ENCODE peak calls at places on chromosome 20, in five cellular contexts. J is H1, B is SK-N-SH, X is GM12878, Q is HCT116. S is an unnamed sample.

GRCh38 chr20:51583073-51583472 is 40.6 kb upstream of the NFATC2 start:
- DNase-seq in J (no peak), B (no peak), X (no peak), Q (no peak), S (no peak)

GRCh38 chr20:46226602-46227001 is 81.7 kb downstream of the CDH22 start:
- DNase-seq in J (no peak), B (no peak), X (no peak), Q (no peak), S (no peak)

GRCh38 chr20:53413188-53413631 is 180.4 kb downstream of the ZNF217 start:
- DNase-seq in J (peak; percentile 73), B (no peak), X (peak; percentile 52), Q (peak; percentile 50), S (no peak)

GRCh38 chr20:47357296-47358051 is 975 bp upstream of the ZMYND8 start:
- DNase-seq in J (no peak), B (peak; percentile 42), X (no peak), Q (peak; percentile 58), S (peak; percentile 96)

GRCh38 chr20:15387228-15387627 is 1049.8 kb upstream of the FLRT3 start:
- DNase-seq in J (no peak), B (no peak), X (no peak), Q (no peak), S (no peak)

GRCh38 chr20:47278907-47279348 is 77.6 kb downstream of the ZMYND8 start:
- DNase-seq in J (no peak), B (no peak), X (no peak), Q (peak; percentile 68), S (peak; percentile 70)

GRCh38 chr20:37365760-37366638 is 20.1 kb downstream of the SRC start:
- DNase-seq in J (no peak), B (no peak), X (peak; percentile 90), Q (no peak), S (no peak)

GRCh38 chr20:48760403-48760889 is 67.4 kb downstream of the PREX1 start:
- DNase-seq in J (no peak), B (no peak), X (no peak), Q (no peak), S (peak; percentile 84)

GRCh38 chr20:49278817-49279676 is 1.2 kb upstream of the ZNFX1 start:
- DNase-seq in J (no peak), B (no peak), X (no peak), Q (no peak), S (no peak)

GRCh38 chr20:46964299-46965123 is 69.9 kb downstream of the EYA2 start:
- DNase-seq in J (no peak), B (no peak), X (no peak), Q (no peak), S (no peak)

GRCh38 chr20:51697119-51697826 is 70.9 kb downstream of the ATP9A start:
- DNase-seq in J (no peak), B (no peak), X (no peak), Q (no peak), S (peak; percentile 59)

GRCh38 chr20:46865824-46866223 is 28.8 kb upstream of the EYA2 start:
- DNase-seq in J (no peak), B (no peak), X (no peak), Q (no peak), S (no peak)

GRCh38 chr20:53918949-53919361 is 151.4 kb downstream of the BCAS1 start:
- DNase-seq in J (peak; percentile 72), B (peak; percentile 52), X (no peak), Q (no peak), S (no peak)

GRCh38 chr20:60123652-60124051 is 165.4 kb downstream of the CDH26 start:
- DNase-seq in J (no peak), B (no peak), X (no peak), Q (no peak), S (no peak)

GRCh38 chr20:60123096-60123495 is 164.9 kb downstream of the CDH26 start:
- DNase-seq in J (no peak), B (no peak), X (no peak), Q (no peak), S (no peak)

GRCh38 chr20:60125521-60125920 is 167.3 kb downstream of the CDH26 start:
- DNase-seq in J (no peak), B (no peak), X (no peak), Q (no peak), S (no peak)

GRCh38 chr20:60117040-60117439 is 158.8 kb downstream of the CDH26 start:
- DNase-seq in J (no peak), B (no peak), X (no peak), Q (no peak), S (no peak)

DNA sequence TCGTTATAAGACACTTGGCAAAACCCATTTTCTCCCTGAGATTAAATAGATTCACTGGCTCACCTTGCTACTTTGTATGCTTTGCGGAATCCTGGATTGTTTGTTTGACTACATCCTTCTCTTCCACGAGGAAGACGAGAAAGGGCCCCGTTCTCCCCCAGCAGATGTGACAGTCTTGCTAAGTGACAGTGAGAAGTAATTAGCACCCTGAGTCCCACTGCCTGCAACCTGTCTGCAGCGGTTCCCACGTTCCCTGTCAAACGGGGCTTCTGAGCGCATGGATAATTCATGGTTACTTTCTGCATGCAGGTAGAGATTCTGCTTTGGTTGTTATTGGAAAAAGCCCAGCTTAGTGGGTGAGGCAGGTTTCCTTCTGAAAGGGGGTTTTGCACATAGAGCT is 163.7 kb downstream of the CDH26 start:
- DNase-seq in J (no peak), B (no peak), X (no peak), Q (no peak), S (no peak)
- TF ChIP-seq POLR2AphosphoS5 in J (no peak), B (no peak), X (no peak), Q (no peak), S (no peak)

GRCh38 chr20:44597930-44598329 is 15.6 kb downstream of the PKIG start:
- DNase-seq in J (no peak), B (no peak), X (no peak), Q (no peak), S (no peak)
- H3K4me2 ChIP-seq in J (no peak overlapping the region), B (no peak overlapping the region), X (peak overlapping the region; percentile 36), Q (no peak overlapping the region), S (peak overlapping the region; percentile 67)

GRCh38 chr20:33475381-33476160 is 14.3 kb upstream of the CBFA2T2 start:
- DNase-seq in J (no peak), B (no peak), X (no peak), Q (no peak), S (no peak)
- H3K4me3 ChIP-seq in J (no peak overlapping the region), B (no peak overlapping the region), X (no peak overlapping the region), Q (no peak overlapping the region), S (no peak overlapping the region)

GRCh38 chr20:35653893-35654292 is 10.8 kb downstream of the CPNE1 start:
- DNase-seq in J (no peak), B (no peak), X (no peak), Q (no peak), S (no peak)

GRCh38 chr20:35654415-35654814 is 10.3 kb downstream of the CPNE1 start:
- DNase-seq in J (no peak), B (no peak), X (no peak), Q (no peak), S (no peak)

GRCh38 chr20:35653430-35653734 is 11.3 kb downstream of the CPNE1 start:
- DNase-seq in J (no peak), B (no peak), X (no peak), Q (no peak), S (no peak)

GRCh38 chr20:35650632-35651031 is 14.1 kb downstream of the CPNE1 start:
- DNase-seq in J (no peak), B (no peak), X (no peak), Q (no peak), S (no peak)

GRCh38 chr20:35652641-35653429 is 11.9 kb downstream of the CPNE1 start:
- DNase-seq in J (no peak), B (no peak), X (no peak), Q (no peak), S (no peak)
- TF ChIP-seq POLR2AphosphoS5 in J (peak; percentile 35), B (no peak), X (no peak), Q (no peak), S (no peak)

DNA sequence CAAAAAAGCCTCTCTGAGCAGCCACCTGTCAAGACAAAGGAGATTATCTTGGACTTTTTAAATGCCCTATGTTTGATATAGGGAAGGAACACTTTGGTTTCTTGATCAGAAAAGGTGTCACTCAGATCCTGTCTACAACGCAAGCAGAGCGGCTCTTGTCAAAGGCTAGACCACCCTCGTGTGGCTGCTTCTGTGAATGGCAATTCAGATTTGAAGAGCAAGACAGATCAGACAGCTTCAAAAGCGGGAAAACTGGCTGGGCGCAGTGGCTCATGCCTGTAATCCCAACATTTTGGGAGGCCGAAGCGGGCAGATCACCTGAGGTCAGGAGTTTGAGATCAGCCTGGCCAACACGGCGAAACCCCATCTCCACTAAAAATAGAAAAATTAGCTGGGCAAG is 10.1 kb upstream of the NXT1 start:
- DNase-seq in J (no peak), B (peak; percentile 67), X (no peak), Q (peak; percentile 54), S (peak; percentile 84)
- H3K4me2 ChIP-seq in J (no peak overlapping the region), B (no peak overlapping the region), X (no peak overlapping the region), Q (no peak overlapping the region), S (no peak overlapping the region)

GRCh38 chr20:4726710-4727391 is 5.1 kb downstream of the PRND start:
- DNase-seq in J (no peak), B (no peak), X (peak; percentile 24), Q (no peak), S (peak; percentile 51)
- H3K4me3 ChIP-seq in J (no peak overlapping the region), B (no peak overlapping the region), X (peak overlapping the region; percentile 33), Q (no peak overlapping the region), S (no peak overlapping the region)

DNA sequence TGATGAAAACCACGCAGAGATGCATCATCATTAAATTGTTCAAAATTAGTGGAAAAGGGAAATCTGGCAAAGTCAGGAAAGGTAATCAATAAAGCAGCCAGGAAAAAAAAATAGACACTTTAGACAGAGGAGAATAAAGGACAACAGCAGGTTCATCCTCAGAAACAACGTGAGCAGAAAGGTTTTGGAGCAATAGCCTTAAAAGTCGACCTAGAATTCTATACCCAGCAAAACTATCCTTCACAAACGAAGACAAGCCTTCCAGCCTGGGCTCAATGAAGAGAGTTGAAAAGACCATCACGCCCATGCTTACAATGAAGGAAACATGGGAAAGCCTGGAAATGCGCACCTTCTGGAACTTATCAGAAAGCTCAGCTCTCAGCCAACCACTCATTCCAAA is 24.7 kb upstream of the CHRNA4 start:
- DNase-seq in J (no peak), B (no peak), X (no peak), Q (no peak), S (no peak)
- TF ChIP-seq POLR2AphosphoS5 in J (no peak), B (no peak), X (no peak), Q (no peak), S (no peak)

DNA sequence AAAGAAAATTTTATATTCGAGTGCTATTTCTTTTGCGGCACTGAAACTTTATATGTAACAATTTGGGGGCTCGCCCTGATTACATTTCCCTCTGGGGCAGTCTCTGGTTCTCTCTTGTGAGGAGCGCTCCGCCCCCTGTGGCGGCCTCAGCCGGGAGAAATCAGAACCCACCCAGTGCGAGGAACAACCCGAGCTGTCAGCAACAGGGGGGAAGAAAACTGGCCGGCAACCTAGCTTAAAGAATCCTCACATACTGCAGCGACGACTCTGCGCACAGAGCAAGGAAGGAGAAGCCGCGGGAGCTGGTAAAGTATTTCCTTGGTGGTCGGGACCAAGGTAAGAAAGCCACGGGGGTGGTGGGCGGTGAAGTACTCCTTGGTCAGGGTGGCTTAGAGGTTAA is 23.9 kb upstream of the SLC52A3 start:
- DNase-seq in J (no peak), B (no peak), X (no peak), Q (no peak), S (no peak)
- H3K4me2 ChIP-seq in J (no peak overlapping the region), B (no peak overlapping the region), X (no peak overlapping the region), Q (no peak overlapping the region), S (no peak overlapping the region)

S was measured in endothelial cell of umbilical vein.